ENCODE peak calls at places on chromosomes 16 and 17, in seven cellular contexts. S is T-helper 2 cell, X is H9, D is C1 segment of cervical spinal cord, M is mammary epithelial cell, C is nucleus accumbens, T is Calu3. Q is an unnamed sample.

GRCh38 chr16:9123871-9124270 is 32.4 kb downstream of the HAPSTR1 start:
- DNase-seq in X (no peak), M (peak), D (no peak), S (no peak), T (peak), C (no peak), Q (peak)

GRCh38 chr17:1107777-1108559 is 71.8 kb downstream of the ABR start:
- DNase-seq in M (peak), C (no peak), S (no peak), D (no peak), T (no peak), X (peak), Q (peak)

GRCh38 chr17:64694207-64694606 is 32.1 kb upstream of the SMURF2 start:
- DNase-seq in T (peak), X (no peak), D (no peak), C (no peak), M (peak), S (no peak), Q (peak)

GRCh38 chr17:16107165-16107770 is 107.6 kb downstream of the TTC19 start:
- DNase-seq in M (no peak), D (no peak), X (no peak), C (no peak), T (no peak), S (no peak), Q (no peak)

GRCh38 chr16:84550096-84550495 is 45.6 kb upstream of the MEAK7 start:
- DNase-seq in X (no peak), C (no peak), D (no peak), S (no peak), M (peak), T (no peak), Q (no peak)

GRCh38 chr17:42286411-42287295 is 1.6 kb upstream of the STAT5A start:
- DNase-seq in S (no peak), T (no peak), C (no peak), X (peak), D (no peak), M (no peak), Q (no peak)

GRCh38 chr16:57764006-57764340 is 28.4 kb downstream of the KATNB1 start:
- DNase-seq in C (no peak), D (no peak), S (no peak), T (no peak), M (no peak), X (no peak), Q (no peak)

GRCh38 chr17:78882546-78883089 is 20.4 kb downstream of the CEP295NL start:
- DNase-seq in M (no peak), T (no peak), C (peak), D (no peak), X (peak), S (no peak), Q (peak)

GRCh38 chr16:35391328-35391727 is 1931.9 kb downstream of the TP53TG3F start:
- DNase-seq in X (peak), D (no peak), C (peak), S (no peak), T (peak), M (peak), Q (peak)

GRCh38 chr16:78058165-78058564 is 35.8 kb downstream of the CLEC3A start:
- DNase-seq in D (no peak), T (no peak), S (no peak), X (no peak), C (no peak), M (no peak), Q (no peak)

GRCh38 chr17:46940692-46941404 is 17.9 kb downstream of the GOSR2 start:
- DNase-seq in T (peak), X (peak), C (peak), D (no peak), S (no peak), M (peak), Q (peak)